ENCODE peak calls at places on chromosomes 6 and 20, in five cellular contexts. One of them, this sample, is unnamed.

GRCh38 chr20:11849976-11850670 is 67.6 kb upstream of the BTBD3 start:
- DNase-seq in effector memory CD4-positive, alpha-beta T cell: no peak
- DNase-seq in natural killer cell treated with Interleukin-12 subunit alpha and Interleukin-12 subunit beta and Interleukin-15 and Interleukin-18, amount 100 ng/mL, for 72 hours: no peak
- DNase-seq in HEK293T: no peak
- DNase-seq in hypothalamus: no peak
- DNase-seq in this sample: no peak

GRCh38 chr6:159842035-159842434 is 42.0 kb downstream of the PNLDC1 start:
- DNase-seq in effector memory CD4-positive, alpha-beta T cell: no peak
- DNase-seq in natural killer cell treated with Interleukin-12 subunit alpha and Interleukin-12 subunit beta and Interleukin-15 and Interleukin-18, amount 100 ng/mL, for 72 hours: no peak
- DNase-seq in HEK293T: no peak
- DNase-seq in hypothalamus: no peak
- DNase-seq in this sample: peak

GRCh38 chr6:113610377-113610988 is 246.7 kb upstream of the MARCKS start:
- DNase-seq in effector memory CD4-positive, alpha-beta T cell: no peak
- DNase-seq in natural killer cell treated with Interleukin-12 subunit alpha and Interleukin-12 subunit beta and Interleukin-15 and Interleukin-18, amount 100 ng/mL, for 72 hours: no peak
- DNase-seq in HEK293T: no peak
- DNase-seq in hypothalamus: no peak
- DNase-seq in this sample: no peak

GRCh38 chr6:1251198-1252155 is 60.4 kb upstream of the FOXQ1 start:
- DNase-seq in effector memory CD4-positive, alpha-beta T cell: no peak
- DNase-seq in natural killer cell treated with Interleukin-12 subunit alpha and Interleukin-12 subunit beta and Interleukin-15 and Interleukin-18, amount 100 ng/mL, for 72 hours: no peak
- DNase-seq in HEK293T: no peak
- DNase-seq in hypothalamus: no peak
- DNase-seq in this sample: peak

GRCh38 chr6:139152088-139152891 is 17.4 kb downstream of the HECA start:
- DNase-seq in effector memory CD4-positive, alpha-beta T cell: no peak
- DNase-seq in natural killer cell treated with Interleukin-12 subunit alpha and Interleukin-12 subunit beta and Interleukin-15 and Interleukin-18, amount 100 ng/mL, for 72 hours: no peak
- DNase-seq in HEK293T: peak
- DNase-seq in hypothalamus: no peak
- DNase-seq in this sample: no peak

GRCh38 chr20:21513881-21514540 is at the start of gene NKX2-2:
- DNase-seq in effector memory CD4-positive, alpha-beta T cell: no peak
- DNase-seq in natural killer cell treated with Interleukin-12 subunit alpha and Interleukin-12 subunit beta and Interleukin-15 and Interleukin-18, amount 100 ng/mL, for 72 hours: no peak
- DNase-seq in HEK293T: peak
- DNase-seq in hypothalamus: peak
- DNase-seq in this sample: no peak

GRCh38 chr20:23826541-23827018 is at the start of gene CST2:
- DNase-seq in effector memory CD4-positive, alpha-beta T cell: no peak
- DNase-seq in natural killer cell treated with Interleukin-12 subunit alpha and Interleukin-12 subunit beta and Interleukin-15 and Interleukin-18, amount 100 ng/mL, for 72 hours: no peak
- DNase-seq in HEK293T: no peak
- DNase-seq in hypothalamus: no peak
- DNase-seq in this sample: no peak

GRCh38 chr6:7529141-7529540 is 12.3 kb upstream of the DSP start:
- DNase-seq in effector memory CD4-positive, alpha-beta T cell: no peak
- DNase-seq in natural killer cell treated with Interleukin-12 subunit alpha and Interleukin-12 subunit beta and Interleukin-15 and Interleukin-18, amount 100 ng/mL, for 72 hours: no peak
- DNase-seq in HEK293T: no peak
- DNase-seq in hypothalamus: no peak
- DNase-seq in this sample: no peak

GRCh38 chr6:163671355-163671754 is 256.8 kb downstream of the QKI start:
- DNase-seq in effector memory CD4-positive, alpha-beta T cell: no peak
- DNase-seq in natural killer cell treated with Interleukin-12 subunit alpha and Interleukin-12 subunit beta and Interleukin-15 and Interleukin-18, amount 100 ng/mL, for 72 hours: no peak
- DNase-seq in HEK293T: no peak
- DNase-seq in hypothalamus: no peak
- DNase-seq in this sample: no peak

GRCh38 chr6:9412951-9413559 is 977.7 kb upstream of the SLC35B3 start:
- DNase-seq in effector memory CD4-positive, alpha-beta T cell: no peak
- DNase-seq in natural killer cell treated with Interleukin-12 subunit alpha and Interleukin-12 subunit beta and Interleukin-15 and Interleukin-18, amount 100 ng/mL, for 72 hours: no peak
- DNase-seq in HEK293T: peak
- DNase-seq in hypothalamus: no peak
- DNase-seq in this sample: peak

GRCh38 chr6:11427827-11428245 is 109.7 kb upstream of the TMEM170B start:
- DNase-seq in effector memory CD4-positive, alpha-beta T cell: no peak
- DNase-seq in natural killer cell treated with Interleukin-12 subunit alpha and Interleukin-12 subunit beta and Interleukin-15 and Interleukin-18, amount 100 ng/mL, for 72 hours: no peak
- DNase-seq in HEK293T: no peak
- DNase-seq in hypothalamus: no peak
- DNase-seq in this sample: no peak

This sample was measured in HT-29.